ENCODE peak calls at places on chromosomes 3 and 15, in ten cellular contexts. A is neural crest cell, C is right atrium auricular region, Z is GM06990, B is AG04450, E is cardiac fibroblast, X is fibroblast of mammary gland, V is psoas muscle, L is esophagus squamous epithelium, K is H9. J is an unnamed sample.

GRCh38 chr3:9787714-9788113 is 4.6 kb downstream of the TADA3 start:
- DNase-seq in A (no peak), C (no peak), Z (no peak), B (no peak), E (no peak), X (no peak), V (no peak), L (no peak), K (no peak), J (no peak)

GRCh38 chr3:67605377-67605776 is 49.0 kb downstream of the SUCLG2 start:
- DNase-seq in A (no peak), C (no peak), Z (no peak), B (peak; percentile 50), E (peak; percentile 77), X (peak; percentile 81), V (no peak), L (no peak), K (no peak), J (no peak)

GRCh38 chr3:17045705-17046104 is 160.9 kb downstream of the PLCL2 start:
- DNase-seq in A (no peak), C (no peak), Z (no peak), B (no peak), E (no peak), X (no peak), V (no peak), L (no peak), K (no peak), J (no peak)

GRCh38 chr3:85567074-85567676 is 608.4 kb downstream of the CADM2 start:
- DNase-seq in A (peak; percentile 51), C (no peak), Z (no peak), B (no peak), E (peak; percentile 12), X (peak; percentile 38), V (no peak), L (no peak), K (peak; percentile 58), J (no peak)

GRCh38 chr3:189841474-189842205 is 210.5 kb downstream of the TP63 start:
- DNase-seq in A (no peak), C (no peak), Z (peak; percentile 22), B (no peak), E (no peak), X (peak; percentile 65), V (no peak), L (no peak), K (no peak), J (no peak)

GRCh38 chr15:57273366-57273765 is 102.9 kb upstream of the CGNL1 start:
- DNase-seq in A (no peak), C (no peak), Z (no peak), B (no peak), E (no peak), X (no peak), V (no peak), L (no peak), K (no peak), J (no peak)

GRCh38 chr3:32937331-32937730 is 14.1 kb upstream of the CCR4 start:
- DNase-seq in A (no peak), C (no peak), Z (no peak), B (no peak), E (peak; percentile 20), X (no peak), V (no peak), L (no peak), K (peak; percentile 10), J (no peak)

GRCh38 chr3:65946438-65946837 is 92.3 kb downstream of the MAGI1 start:
- DNase-seq in A (no peak), C (peak; percentile 77), Z (no peak), B (no peak), E (peak; percentile 63), X (peak; percentile 85), V (no peak), L (no peak), K (no peak), J (peak; percentile 44)

GRCh38 chr3:21447471-21448205 is 303.4 kb downstream of the ZNF385D start:
- DNase-seq in A (no peak), C (no peak), Z (no peak), B (no peak), E (peak; percentile 48), X (peak; percentile 82), V (no peak), L (no peak), K (no peak), J (no peak)

GRCh38 chr15:70703066-70703465 is 60.3 kb downstream of the UACA start:
- DNase-seq in A (no peak), C (no peak), Z (no peak), B (no peak), E (no peak), X (no peak), V (no peak), L (no peak), K (no peak), J (no peak)

GRCh38 chr15:92079047-92079446 is 225.5 kb downstream of the SLCO3A1 start:
- DNase-seq in A (no peak), C (no peak), Z (no peak), B (no peak), E (no peak), X (peak; percentile 38), V (no peak), L (no peak), K (no peak), J (no peak)
- TF ChIP-seq CTCF in A (peak; percentile 43), C (no peak), Z (peak; percentile 56), B (peak; percentile 35), E (peak; percentile 39), X (peak; percentile 39), V (no peak), L (peak; percentile 26), K (peak; percentile 67), J (peak; percentile 12)

DNA sequence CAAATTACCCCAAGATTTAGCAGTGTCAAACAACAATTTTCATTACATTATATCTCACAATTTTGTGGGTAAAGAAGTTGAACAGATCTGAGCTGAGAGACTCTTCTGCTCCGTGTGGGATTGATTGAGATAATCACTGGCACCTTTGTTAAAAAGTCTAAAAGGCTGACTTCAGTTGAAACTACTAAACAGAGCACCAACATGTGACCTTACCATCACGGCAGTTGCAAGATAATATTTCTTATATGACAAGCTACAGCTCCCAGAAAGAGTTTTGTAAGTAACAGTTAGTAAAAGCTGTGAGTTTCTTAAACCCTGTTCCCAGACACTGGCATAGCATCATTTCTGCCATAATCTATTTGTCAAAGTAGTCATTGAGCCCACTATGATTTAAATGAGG is 25.0 kb downstream of the CGGBP1 start:
- DNase-seq in A (no peak), C (no peak), Z (no peak), B (no peak), E (no peak), X (no peak), V (no peak), L (no peak), K (no peak), J (no peak)
- TF ChIP-seq CTCF in A (no peak), C (no peak), Z (no peak), B (no peak), E (no peak), X (no peak), V (no peak), L (no peak), K (no peak), J (no peak)

GRCh38 chr3:50318615-50319014 is 3.9 kb downstream of the HYAL2 start:
- DNase-seq in A (no peak), C (no peak), Z (no peak), B (no peak), E (no peak), X (no peak), V (no peak), L (no peak), K (no peak), J (peak; percentile 56)

GRCh38 chr3:50319181-50319871 is 3.2 kb downstream of the HYAL2 start:
- DNase-seq in A (no peak), C (no peak), Z (no peak), B (no peak), E (no peak), X (no peak), V (no peak), L (no peak), K (no peak), J (peak; percentile 21)

GRCh38 chr3:50320853-50321145 is 1.7 kb downstream of the HYAL2 start:
- DNase-seq in A (no peak), C (no peak), Z (no peak), B (no peak), E (no peak), X (no peak), V (no peak), L (no peak), K (no peak), J (no peak)

GRCh38 chr3:50321146-50321843 is 1.2 kb downstream of the HYAL2 start:
- DNase-seq in A (peak; percentile 84), C (peak; percentile 90), Z (peak; percentile 92), B (peak; percentile 61), E (peak; percentile 92), X (peak; percentile 79), V (peak; percentile 95), L (peak; percentile 67), K (peak; percentile 94), J (peak; percentile 93)

GRCh38 chr3:50319872-50320625 is 2.5 kb downstream of the HYAL2 start:
- DNase-seq in A (no peak), C (no peak), Z (no peak), B (no peak), E (no peak), X (no peak), V (no peak), L (no peak), K (no peak), J (peak; percentile 14)
- TF ChIP-seq CTCF in A (no peak), C (no peak), Z (no peak), B (no peak), E (no peak), X (no peak), V (no peak), L (no peak), K (no peak), J (no peak)

GRCh38 chr3:52910823-52911222 is 13.5 kb upstream of the STIMATE start:
- DNase-seq in A (no peak), C (no peak), Z (no peak), B (no peak), E (no peak), X (no peak), V (no peak), L (no peak), K (no peak), J (no peak)

GRCh38 chr3:52912885-52913731 is 15.8 kb upstream of the STIMATE start:
- DNase-seq in A (no peak), C (no peak), Z (no peak), B (no peak), E (no peak), X (no peak), V (no peak), L (no peak), K (no peak), J (no peak)

GRCh38 chr3:52904000-52904399 is 6.7 kb upstream of the STIMATE start:
- DNase-seq in A (no peak), C (no peak), Z (no peak), B (no peak), E (no peak), X (no peak), V (no peak), L (no peak), K (no peak), J (no peak)

GRCh38 chr3:52904552-52904951 is 7.2 kb upstream of the STIMATE start:
- DNase-seq in A (no peak), C (no peak), Z (no peak), B (no peak), E (no peak), X (no peak), V (no peak), L (no peak), K (no peak), J (no peak)

GRCh38 chr3:52907497-52907896 is 10.1 kb upstream of the STIMATE start:
- DNase-seq in A (no peak), C (no peak), Z (no peak), B (no peak), E (no peak), X (no peak), V (no peak), L (no peak), K (no peak), J (no peak)
- TF ChIP-seq CTCF in A (no peak), C (no peak), Z (no peak), B (peak; percentile 22), E (no peak), X (no peak), V (no peak), L (no peak), K (peak; percentile 14), J (no peak)